ENCODE peak calls at places on chromosomes 3 and 15, in seven cellular contexts. P is endodermal cell; V is GM23248; W is RWPE1; Q is right cardiac atrium; Y is foreskin keratinocyte; M is CD4-positive, alpha-beta T cell. H is an unnamed sample.
A peak's percentile ranks its signal among the peaks of the same experiment; 100 is the strongest.

GRCh38 chr15:100711479-100712130 is 109.2 kb downstream of the ASB7 start:
- DNase-seq in W (no peak), V (no peak), P (no peak), Y (no peak), Q (no peak), M (no peak), H (no peak)

GRCh38 chr15:40921949-40922607 is 7.1 kb upstream of the DLL4 start:
- DNase-seq in Y (no peak), V (no peak), P (no peak), Q (no peak), W (no peak), M (no peak), H (no peak)

GRCh38 chr3:44865272-44866005 is 3.7 kb downstream of the TMEM42 start:
- DNase-seq in W (no peak), P (no peak), V (no peak), Y (no peak), M (peak; percentile 7), Q (no peak), H (peak; percentile 28)

GRCh38 chr15:37931321-37931720 is 3.1 kb upstream of the TMCO5A start:
- DNase-seq in P (no peak), Q (no peak), V (no peak), W (no peak), Y (no peak), M (no peak), H (no peak)

GRCh38 chr3:15899438-15899837 is 101.7 kb upstream of the ANKRD28 start:
- DNase-seq in M (no peak), W (peak; percentile 20), Q (no peak), V (peak; percentile 86), Y (no peak), P (peak; percentile 57), H (no peak)

GRCh38 chr3:170641510-170642236 is 55.8 kb upstream of the SLC7A14 start:
- DNase-seq in V (peak; percentile 62), Q (peak; percentile 76), M (no peak), Y (no peak), P (no peak), W (no peak), H (no peak)

GRCh38 chr3:58434990-58435389 is 1.4 kb upstream of the PDHB start:
- DNase-seq in V (peak; percentile 76), P (peak; percentile 92), M (no peak), W (peak; percentile 75), Y (peak; percentile 43), Q (peak; percentile 43), H (no peak)

GRCh38 chr3:168952551-168952950 is 711.0 kb downstream of the MECOM start:
- DNase-seq in P (no peak), M (no peak), Q (no peak), Y (no peak), V (peak; percentile 43), W (peak; percentile 5), H (no peak)

GRCh38 chr3:153961498-153961897 is 159.7 kb upstream of the ARHGEF26 start:
- DNase-seq in W (no peak), M (no peak), Y (no peak), V (no peak), P (no peak), Q (no peak), H (no peak)

DNA sequence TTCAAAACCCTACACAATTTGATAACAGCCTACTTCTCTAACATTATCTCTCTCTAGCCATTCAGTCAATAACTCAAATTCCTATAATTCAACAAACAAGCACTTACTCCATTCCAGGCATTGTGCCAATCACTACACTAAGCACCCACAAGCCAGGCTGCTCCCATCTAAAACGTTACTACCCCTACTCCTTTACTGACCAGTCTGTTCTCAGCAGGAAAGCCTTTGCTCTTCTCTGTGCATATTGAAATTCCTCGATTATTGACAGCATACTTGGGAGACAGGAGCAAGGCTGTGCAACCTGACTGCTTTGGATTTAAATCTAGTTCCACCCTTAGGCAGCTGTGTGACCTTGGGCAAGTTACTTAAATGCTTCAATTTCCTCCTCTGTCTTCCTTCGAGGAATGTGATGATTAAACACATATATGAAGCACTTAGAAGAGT is 177.2 kb upstream of the THBS1 start:
- DNase-seq in Q (no peak), M (no peak), V (peak; percentile 57), Y (peak; percentile 62), W (peak; percentile 41), P (no peak), H (no peak)
- H3K27ac ChIP-seq in Q (no peak overlapping the region), M (no peak overlapping the region), V (peak overlapping the region; percentile 88), Y (peak overlapping the region; percentile 55), W (no peak overlapping the region), P (no peak overlapping the region), H (no peak overlapping the region)

GRCh38 chr15:87620393-87620792 is 636.1 kb downstream of the NTRK3 start:
- DNase-seq in W (no peak), V (peak; percentile 44), M (no peak), Y (no peak), P (no peak), Q (no peak), H (no peak)

GRCh38 chr15:87619161-87619960 is 637.2 kb downstream of the NTRK3 start:
- DNase-seq in Y (peak; percentile 20), P (peak; percentile 45), V (peak; percentile 72), W (no peak), M (no peak), Q (peak; percentile 77), H (no peak)

GRCh38 chr15:87623832-87624231 is 632.7 kb downstream of the NTRK3 start:
- DNase-seq in P (peak; percentile 79), Y (no peak), W (no peak), Q (no peak), V (peak; percentile 13), M (no peak), H (no peak)

DNA sequence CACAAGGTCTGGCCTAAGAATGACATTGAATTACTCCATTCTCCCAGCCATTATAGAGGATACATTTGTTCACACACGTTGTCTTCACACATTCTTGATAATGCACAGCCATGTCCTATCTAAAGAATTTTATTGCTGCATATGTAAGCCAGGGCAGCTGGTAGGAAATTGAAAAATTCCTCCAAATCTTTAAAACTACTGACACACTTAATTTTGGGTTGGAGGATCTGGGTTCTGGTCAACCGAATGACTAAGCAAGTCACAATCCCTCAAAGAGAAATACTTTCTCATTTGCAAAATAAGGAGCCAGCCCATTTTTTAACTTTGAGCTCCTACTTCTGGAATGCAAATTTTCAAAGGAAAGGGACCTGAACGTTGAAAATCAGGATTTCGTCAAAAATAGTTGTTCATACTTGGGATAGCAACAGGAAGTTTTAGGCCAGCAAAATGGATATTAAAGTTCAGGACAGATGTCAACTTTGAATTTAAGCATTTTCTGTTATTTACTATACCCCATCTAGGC is 638.3 kb downstream of the NTRK3 start:
- DNase-seq in Y (no peak), V (peak; percentile 7), Q (no peak), W (no peak), M (no peak), P (no peak), H (no peak)
- H3K27ac ChIP-seq in Y (no peak overlapping the region), V (peak overlapping the region; percentile 73), Q (peak overlapping the region; percentile 50), W (no peak overlapping the region), M (no peak overlapping the region), P (no peak overlapping the region), H (no peak overlapping the region)

GRCh38 chr3:141382571-141382970 is 14.3 kb downstream of the ZBTB38 start:
- DNase-seq in V (no peak), M (no peak), P (no peak), Q (no peak), Y (no peak), W (no peak), H (no peak)
- H3K27ac ChIP-seq in V (peak overlapping the region; percentile 92), M (no peak overlapping the region), P (no peak overlapping the region), Q (no peak overlapping the region), Y (no peak overlapping the region), W (no peak overlapping the region), H (no peak overlapping the region)

GRCh38 chr15:55403531-55403930 is 4.6 kb downstream of the CCPG1 start:
- DNase-seq in P (no peak), V (peak; percentile 49), Y (no peak), Q (no peak), W (no peak), M (no peak), H (no peak)
- H3K27ac ChIP-seq in P (no peak overlapping the region), V (peak overlapping the region; percentile 75), Y (no peak overlapping the region), Q (no peak overlapping the region), W (no peak overlapping the region), M (no peak overlapping the region), H (no peak overlapping the region)

DNA sequence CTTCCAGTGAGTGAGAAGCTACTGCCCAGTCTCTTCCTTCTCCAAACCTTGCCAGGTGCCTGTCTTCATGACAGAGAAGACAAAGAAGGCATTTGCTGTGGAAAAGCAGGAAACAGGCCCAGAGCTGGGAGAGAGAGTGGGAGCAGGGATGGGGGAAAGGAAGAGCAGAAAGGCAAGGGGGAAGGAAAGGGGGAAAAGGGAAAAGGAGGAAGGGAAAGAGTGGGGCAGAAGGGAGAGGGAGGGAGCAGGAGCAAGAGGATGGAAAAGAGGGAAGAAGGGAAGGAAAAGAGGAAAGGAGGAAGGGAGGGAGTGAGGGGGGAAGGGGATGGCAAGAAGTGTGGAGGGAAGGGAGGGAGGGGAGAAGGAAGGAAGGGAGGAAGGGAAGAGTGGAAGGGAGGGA is 121.2 kb upstream of the LINGO1 start:
- DNase-seq in V (no peak), Y (no peak), M (no peak), P (no peak), W (no peak), Q (no peak), H (no peak)
- H3K27ac ChIP-seq in V (no peak overlapping the region), Y (no peak overlapping the region), M (no peak overlapping the region), P (no peak overlapping the region), W (no peak overlapping the region), Q (no peak overlapping the region), H (no peak overlapping the region)

GRCh38 chr15:56985871-56986270 is 67.4 kb downstream of the TCF12 start:
- DNase-seq in Y (no peak), M (no peak), W (no peak), V (peak; percentile 54), Q (no peak), P (no peak), H (no peak)

GRCh38 chr15:56988219-56988618 is 69.8 kb downstream of the TCF12 start:
- DNase-seq in P (no peak), Y (no peak), V (no peak), M (no peak), W (no peak), Q (no peak), H (no peak)

GRCh38 chr15:56982987-56983386 is 64.5 kb downstream of the TCF12 start:
- DNase-seq in P (no peak), Q (no peak), M (no peak), V (no peak), W (no peak), Y (no peak), H (no peak)

GRCh38 chr15:56987286-56987685 is 68.8 kb downstream of the TCF12 start:
- DNase-seq in W (no peak), P (no peak), Q (no peak), V (peak; percentile 47), M (no peak), Y (no peak), H (no peak)

GRCh38 chr15:56984681-56985515 is 66.5 kb downstream of the TCF12 start:
- DNase-seq in W (no peak), V (peak; percentile 79), M (no peak), P (no peak), Y (no peak), Q (no peak), H (no peak)
- H3K27ac ChIP-seq in W (no peak overlapping the region), V (peak overlapping the region; percentile 83), M (no peak overlapping the region), P (no peak overlapping the region), Y (no peak overlapping the region), Q (no peak overlapping the region), H (no peak overlapping the region)